ENCODE peak calls at places on chromosomes 3 and 15, in eight cellular contexts. F, J, K, X, R, W, Z and Y are unnamed samples.

GRCh38 chr3:9600597-9600996 is 47.0 kb upstream of the LHFPL4 start:
- DNase-seq in F (peak), J (no peak), K (no peak), X (peak), R (no peak), W (peak), Z (peak), Y (no peak)

GRCh38 chr3:123053107-123053506 is 13.7 kb upstream of the PDIA5 start:
- DNase-seq in F (peak), J (no peak), K (no peak), X (no peak), R (no peak), W (peak), Z (no peak), Y (no peak)

GRCh38 chr15:63759752-63760151 is 74.0 kb downstream of the HERC1 start:
- DNase-seq in F (no peak), J (no peak), K (no peak), X (no peak), R (no peak), W (no peak), Z (no peak), Y (no peak)

GRCh38 chr3:12255393-12255792 is 33.5 kb upstream of the PPARG start:
- DNase-seq in F (no peak), J (no peak), K (no peak), X (no peak), R (no peak), W (no peak), Z (no peak), Y (no peak)

GRCh38 chr3:124576565-124577493 is 153.4 kb upstream of the UMPS start:
- DNase-seq in F (no peak), J (no peak), K (no peak), X (no peak), R (no peak), W (no peak), Z (no peak), Y (no peak)

GRCh38 chr15:76060098-76060989 is 559 bp downstream of the TMEM266 start:
- DNase-seq in F (no peak), J (no peak), K (no peak), X (no peak), R (no peak), W (no peak), Z (no peak), Y (no peak)

GRCh38 chr3:102034639-102035038 is 185.3 kb downstream of the NFKBIZ start:
- DNase-seq in F (no peak), J (no peak), K (no peak), X (no peak), R (peak), W (no peak), Z (no peak), Y (no peak)

GRCh38 chr15:38707802-38708671 is 143.4 kb upstream of the RASGRP1 start:
- DNase-seq in F (peak), J (peak), K (no peak), X (no peak), R (peak), W (peak), Z (peak), Y (no peak)

GRCh38 chr15:94666553-94666952 is 435.2 kb downstream of the MCTP2 start:
- DNase-seq in F (no peak), J (no peak), K (no peak), X (no peak), R (no peak), W (no peak), Z (no peak), Y (no peak)

GRCh38 chr15:78979456-78980320 is 34.8 kb upstream of the CTSH start:
- DNase-seq in F (peak), J (peak), K (no peak), X (peak), R (peak), W (peak), Z (peak), Y (no peak)

GRCh38 chr3:44729384-44729910 is at the start of gene ZNF501:
- DNase-seq in F (peak), J (peak), K (peak), X (peak), R (peak), W (peak), Z (peak), Y (peak)

GRCh38 chr3:99637381-99638111 is 848 bp upstream of the COL8A1 start:
- DNase-seq in F (peak), J (peak), K (no peak), X (peak), R (peak), W (peak), Z (peak), Y (no peak)

GRCh38 chr3:77039606-77040553 is at the start of gene ROBO2:
- DNase-seq in F (peak), J (no peak), K (no peak), X (peak), R (peak), W (peak), Z (peak), Y (peak)

DNA sequence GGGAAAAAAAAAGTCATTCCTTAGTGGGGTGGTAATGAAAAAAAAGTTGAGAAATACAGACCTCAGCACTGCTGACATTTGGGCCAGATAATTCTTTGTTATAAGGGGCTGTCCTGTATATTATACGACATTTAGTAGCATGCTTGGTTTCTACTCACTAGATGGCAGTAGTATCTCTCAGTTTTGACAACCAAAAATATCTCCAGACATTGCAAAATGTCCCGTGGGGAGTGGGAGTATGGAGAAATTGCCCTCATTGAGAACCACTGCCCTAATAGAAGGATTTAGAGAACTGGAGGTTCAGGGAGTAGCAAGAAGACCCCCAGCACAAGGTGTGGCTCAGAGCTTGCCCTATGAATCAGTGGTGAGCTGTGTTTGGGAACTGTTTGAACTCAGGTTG is 28.6 kb upstream of the TEX264 start:
- DNase-seq in F (peak), J (no peak), K (no peak), X (no peak), R (no peak), W (peak), Z (no peak), Y (no peak)
- TF ChIP-seq CTCF in F (peak), J (peak), K (no peak), X (peak), R (peak), W (peak), Z (no peak), Y (peak)

DNA sequence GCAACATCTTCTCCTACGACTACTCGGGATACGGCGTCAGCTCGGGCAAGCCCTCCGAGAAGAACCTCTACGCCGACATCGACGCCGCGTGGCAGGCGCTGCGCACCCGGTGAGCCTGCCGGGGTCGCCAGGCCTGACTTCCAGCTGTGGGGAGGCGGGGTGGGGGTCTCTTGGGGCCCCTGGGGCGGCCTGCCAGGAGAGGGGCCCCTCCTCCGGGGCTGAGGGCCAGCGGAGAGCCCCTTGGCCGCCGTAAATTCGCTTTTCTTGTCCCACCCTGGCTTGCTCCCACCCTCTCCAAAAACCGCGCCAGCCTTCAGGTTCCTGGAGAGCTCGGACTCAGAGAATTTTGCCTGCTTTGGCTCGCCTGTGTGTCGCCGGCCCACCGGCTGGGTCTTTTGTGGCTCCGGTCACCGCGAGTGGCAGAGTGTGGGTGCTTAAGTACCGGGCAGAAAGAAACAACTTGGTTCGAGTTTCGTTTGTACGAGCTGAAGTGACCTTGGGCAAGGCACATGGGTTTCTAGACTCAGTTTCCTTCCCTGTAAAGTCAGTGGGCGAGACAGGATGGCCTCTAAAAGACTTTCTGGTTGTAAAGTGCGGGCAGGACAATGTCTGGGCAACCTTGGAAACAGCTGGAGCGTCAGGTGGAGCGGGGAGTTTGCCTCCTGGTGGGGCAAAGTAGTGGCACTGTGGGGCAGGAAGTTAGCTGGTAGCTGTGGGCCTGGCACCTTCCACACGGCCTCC is 971 bp downstream of the ABHD17C start:
- DNase-seq in F (no peak), J (no peak), K (no peak), X (peak), R (peak), W (peak), Z (peak), Y (no peak)
- TF ChIP-seq CTCF in F (peak), J (peak), K (no peak), X (peak), R (peak), W (peak), Z (no peak), Y (peak)

GRCh38 chr3:119763466-119763865 is 18.4 kb upstream of the NR1I2 start:
- DNase-seq in F (no peak), J (no peak), K (no peak), X (no peak), R (no peak), W (no peak), Z (no peak), Y (no peak)
- TF ChIP-seq CTCF in F (no peak), J (no peak), K (no peak), X (no peak), R (no peak), W (no peak), Z (no peak), Y (no peak)

GRCh38 chr3:50249459-50249858 is 13.5 kb downstream of the GNAI2 start:
- DNase-seq in F (no peak), J (no peak), K (no peak), X (no peak), R (no peak), W (no peak), Z (no peak), Y (no peak)

GRCh38 chr3:50248387-50248786 is 12.4 kb downstream of the GNAI2 start:
- DNase-seq in F (no peak), J (no peak), K (no peak), X (peak), R (no peak), W (no peak), Z (no peak), Y (no peak)

GRCh38 chr3:50245831-50246516 is 10.0 kb downstream of the GNAI2 start:
- DNase-seq in F (peak), J (peak), K (peak), X (peak), R (peak), W (peak), Z (peak), Y (peak)

GRCh38 chr3:50245251-50245745 is 9.3 kb downstream of the GNAI2 start:
- DNase-seq in F (no peak), J (no peak), K (no peak), X (no peak), R (no peak), W (no peak), Z (no peak), Y (no peak)

DNA sequence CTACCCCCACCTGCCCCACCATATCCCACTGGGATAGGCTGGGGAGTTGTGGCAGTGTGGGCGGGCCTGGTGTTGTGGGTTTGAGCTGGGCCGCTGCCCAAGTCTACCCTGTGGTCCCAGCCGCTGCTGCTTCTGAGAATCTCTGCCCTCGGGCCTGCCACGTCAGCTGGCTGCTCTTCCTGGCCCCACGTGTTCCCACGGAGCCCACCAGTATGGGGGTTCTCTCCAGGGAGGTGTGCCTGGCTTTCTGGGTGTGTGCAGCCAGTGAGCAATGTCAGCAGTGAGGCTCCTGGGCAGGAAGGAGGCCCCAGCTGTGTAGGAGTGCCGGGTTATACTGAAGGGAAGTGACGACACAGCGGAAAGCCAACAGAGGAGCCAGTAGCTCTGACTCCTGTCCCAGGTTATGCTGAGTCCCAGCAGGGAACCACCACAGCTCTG is 10.5 kb downstream of the GNAI2 start:
- DNase-seq in F (peak), J (peak), K (no peak), X (peak), R (peak), W (peak), Z (no peak), Y (no peak)
- TF ChIP-seq CTCF in F (no peak), J (no peak), K (no peak), X (peak), R (no peak), W (no peak), Z (no peak), Y (no peak)

GRCh38 chr3:19046440-19046839 is 101.9 kb upstream of the KCNH8 start:
- DNase-seq in F (peak), J (no peak), K (no peak), X (no peak), R (no peak), W (peak), Z (no peak), Y (no peak)
- TF ChIP-seq CTCF in F (no peak), J (no peak), K (no peak), X (peak), R (no peak), W (no peak), Z (no peak), Y (peak)

DNA sequence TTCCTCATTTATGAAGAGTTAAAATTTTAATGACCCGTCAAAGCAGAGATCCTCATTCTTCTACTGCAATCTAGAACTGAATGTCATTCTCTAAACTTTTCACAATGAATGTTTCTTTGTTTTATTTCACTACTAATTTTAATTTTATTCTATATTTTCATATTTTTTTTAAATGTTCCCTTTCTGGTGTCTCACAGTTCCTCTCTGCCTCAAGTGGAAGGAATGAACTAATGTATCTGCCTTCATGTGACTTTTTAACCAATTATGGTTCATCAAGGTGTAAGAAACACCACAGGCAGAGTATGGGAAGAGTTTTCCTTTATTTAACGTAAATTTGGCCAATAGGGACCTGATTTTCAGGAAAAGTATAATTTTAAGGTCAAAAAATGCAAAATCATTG is 441.7 kb downstream of the EPHA6 start:
- DNase-seq in F (no peak), J (no peak), K (no peak), X (no peak), R (no peak), W (no peak), Z (no peak), Y (no peak)
- TF ChIP-seq CTCF in F (no peak), J (no peak), K (no peak), X (no peak), R (no peak), W (no peak), Z (no peak), Y (peak)

GRCh38 chr15:85758655-85758978 is 36.1 kb downstream of the KLHL25 start:
- DNase-seq in F (no peak), J (no peak), K (no peak), X (no peak), R (no peak), W (no peak), Z (no peak), Y (no peak)

GRCh38 chr15:85759391-85759790 is 35.3 kb downstream of the KLHL25 start:
- DNase-seq in F (no peak), J (no peak), K (no peak), X (no peak), R (no peak), W (no peak), Z (no peak), Y (no peak)

GRCh38 chr15:85761635-85762034 is 33.1 kb downstream of the KLHL25 start:
- DNase-seq in F (peak), J (peak), K (no peak), X (no peak), R (peak), W (peak), Z (no peak), Y (no peak)

GRCh38 chr15:85760531-85761371 is 34.0 kb downstream of the KLHL25 start:
- DNase-seq in F (no peak), J (no peak), K (no peak), X (no peak), R (no peak), W (no peak), Z (no peak), Y (no peak)

GRCh38 chr15:85760049-85760448 is 34.7 kb downstream of the KLHL25 start:
- DNase-seq in F (no peak), J (no peak), K (no peak), X (no peak), R (no peak), W (no peak), Z (no peak), Y (no peak)
- TF ChIP-seq CTCF in F (no peak), J (no peak), K (no peak), X (no peak), R (no peak), W (no peak), Z (no peak), Y (no peak)

GRCh38 chr15:40739854-40740253 is 15.2 kb downstream of the RMDN3 start:
- DNase-seq in F (no peak), J (no peak), K (no peak), X (no peak), R (no peak), W (no peak), Z (no peak), Y (no peak)
- TF ChIP-seq CTCF in F (no peak), J (no peak), K (no peak), X (no peak), R (no peak), W (no peak), Z (no peak), Y (no peak)